ENCODE peak calls at places on chromosomes 2 and 18, in five cellular contexts. Q, L, C, D and J are unnamed samples.

GRCh38 chr2:239047420-239047819 is 199.5 kb downstream of the TWIST2 start:
- DNase-seq in Q (no peak), L (no peak), C (no peak), D (no peak), J (no peak)

GRCh38 chr2:122191331-122191730 is 435.9 kb downstream of the TSN start:
- DNase-seq in Q (peak), L (peak), C (peak), D (no peak), J (peak)

GRCh38 chr18:26631135-26631534 is 82.8 kb upstream of the KCTD1 start:
- DNase-seq in Q (no peak), L (no peak), C (no peak), D (no peak), J (no peak)

GRCh38 chr2:96554293-96555145 is 18.0 kb downstream of the ARID5A start:
- DNase-seq in Q (peak), L (peak), C (peak), D (peak), J (peak)

GRCh38 chr18:65287642-65288041 is 463.2 kb upstream of the CDH7 start:
- DNase-seq in Q (no peak), L (no peak), C (no peak), D (no peak), J (no peak)

GRCh38 chr2:127218843-127219715 is 1.0 kb downstream of the CYP27C1 start:
- DNase-seq in Q (no peak), L (peak), C (no peak), D (no peak), J (no peak)

GRCh38 chr2:104597942-104598341 is 256.0 kb upstream of the POU3F3 start:
- DNase-seq in Q (no peak), L (no peak), C (no peak), D (no peak), J (no peak)

GRCh38 chr18:48767090-48767670 is 183.6 kb downstream of the SMAD7 start:
- DNase-seq in Q (no peak), L (no peak), C (peak), D (no peak), J (peak)

GRCh38 chr2:19038096-19039015 is 320.1 kb downstream of the OSR1 start:
- DNase-seq in Q (no peak), L (no peak), C (peak), D (no peak), J (no peak)

GRCh38 chr2:71832844-71833243 is 314.8 kb downstream of the CYP26B1 start:
- DNase-seq in Q (no peak), L (no peak), C (no peak), D (no peak), J (no peak)

GRCh38 chr2:178220814-178221213 is 26.5 kb downstream of the OSBPL6 start:
- DNase-seq in Q (no peak), L (no peak), C (no peak), D (no peak), J (no peak)

GRCh38 chr2:102726128-102727087 is 35.4 kb upstream of the TMEM182 start:
- DNase-seq in Q (no peak), L (no peak), C (peak), D (no peak), J (no peak)

GRCh38 chr18:10770264-10770663 is 244.4 kb downstream of the NAPG start:
- DNase-seq in Q (no peak), L (no peak), C (no peak), D (no peak), J (no peak)

GRCh38 chr18:59686260-59686659 is 11.0 kb downstream of the CCBE1 start:
- DNase-seq in Q (no peak), L (no peak), C (no peak), D (no peak), J (no peak)

GRCh38 chr18:58449366-58449935 is 179.4 kb downstream of the ALPK2 start:
- DNase-seq in Q (no peak), L (no peak), C (peak), D (no peak), J (no peak)

GRCh38 chr2:38269421-38269820 is 107.7 kb downstream of the ATL2 start:
- DNase-seq in Q (no peak), L (no peak), C (no peak), D (no peak), J (no peak)

GRCh38 chr2:15703365-15703869 is 111.7 kb downstream of the DDX1 start:
- DNase-seq in Q (no peak), L (peak), C (no peak), D (no peak), J (no peak)

GRCh38 chr18:69257861-69258458 is 142.7 kb upstream of the DOK6 start:
- DNase-seq in Q (no peak), L (no peak), C (peak), D (no peak), J (no peak)

GRCh38 chr2:26177122-26177521 is 4.2 kb downstream of the GAREM2 start:
- DNase-seq in Q (no peak), L (no peak), C (no peak), D (no peak), J (no peak)

GRCh38 chr2:46390901-46391395 is 88.4 kb upstream of the TMEM247 start:
- DNase-seq in Q (no peak), L (no peak), C (no peak), D (no peak), J (no peak)

GRCh38 chr2:188293601-188294482 is 2.2 kb downstream of the GULP1 start:
- DNase-seq in Q (peak), L (peak), C (peak), D (no peak), J (peak)

GRCh38 chr18:78971511-78972245 is 7.9 kb upstream of the SALL3 start:
- DNase-seq in Q (no peak), L (no peak), C (no peak), D (no peak), J (no peak)

GRCh38 chr2:190896477-190896876 is 15.9 kb downstream of the GLS start:
- DNase-seq in Q (peak), L (no peak), C (no peak), D (no peak), J (no peak)

GRCh38 chr2:236051803-236052202 is 116.4 kb downstream of the GBX2 start:
- DNase-seq in Q (no peak), L (no peak), C (no peak), D (no peak), J (no peak)

GRCh38 chr2:11405599-11406491 is 60.1 kb downstream of the E2F6 start:
- DNase-seq in Q (no peak), L (peak), C (no peak), D (no peak), J (peak)

GRCh38 chr2:127174176-127174575 is 45.9 kb downstream of the CYP27C1 start:
- DNase-seq in Q (peak), L (peak), C (peak), D (no peak), J (peak)

GRCh38 chr2:26356771-26357170 is 10.2 kb upstream of the ADGRF3 start:
- DNase-seq in Q (no peak), L (no peak), C (no peak), D (no peak), J (no peak)

GRCh38 chr2:74204436-74204835 is 6.0 kb downstream of the MTHFD2 start:
- DNase-seq in Q (no peak), L (no peak), C (no peak), D (no peak), J (no peak)

GRCh38 chr2:176098366-176099158 is 1.0 kb upstream of the HOXD12 start:
- DNase-seq in Q (no peak), L (no peak), C (peak), D (no peak), J (no peak)

GRCh38 chr2:99420031-99420430 is 69.8 kb downstream of the REV1 start:
- DNase-seq in Q (no peak), L (no peak), C (peak), D (no peak), J (no peak)

GRCh38 chr2:98346259-98347236 is at the start of gene CNGA3:
- DNase-seq in Q (peak), L (peak), C (no peak), D (no peak), J (no peak)

GRCh38 chr2:144595279-144595678 is 75.4 kb upstream of the ZEB2 start:
- DNase-seq in Q (no peak), L (peak), C (no peak), D (no peak), J (no peak)

GRCh38 chr18:43952398-43952797 is 675.1 kb upstream of the SYT4 start:
- DNase-seq in Q (no peak), L (no peak), C (no peak), D (no peak), J (no peak)

GRCh38 chr2:39099820-39100728 is 20.8 kb downstream of the SOS1 start:
- DNase-seq in Q (no peak), L (peak), C (no peak), D (no peak), J (no peak)

GRCh38 chr2:182077451-182078142 is 91.9 kb downstream of the PPP1R1C start:
- DNase-seq in Q (peak), L (peak), C (peak), D (peak), J (peak)

GRCh38 chr2:117087565-117088291 is 726.8 kb upstream of the DDX18 start:
- DNase-seq in Q (no peak), L (no peak), C (no peak), D (no peak), J (peak)